ENCODE peak calls at places on chromosome 20, in six cellular contexts. One of them, this sample, is unnamed.

GRCh38 chr20:50892394-50892793 is 38.8 kb downstream of the ADNP start:
- DNase-seq in endothelial cell of umbilical vein: no peak
- DNase-seq in AG10803: no peak
- DNase-seq in BJ: no peak
- DNase-seq in brain microvascular endothelial cell: no peak
- DNase-seq in foreskin fibroblast: no peak
- DNase-seq in this sample: no peak

GRCh38 chr20:23928788-23929187 is 49.2 kb upstream of the CST5 start:
- DNase-seq in endothelial cell of umbilical vein: no peak
- DNase-seq in AG10803: no peak
- DNase-seq in BJ: no peak
- DNase-seq in brain microvascular endothelial cell: no peak
- DNase-seq in foreskin fibroblast: no peak
- DNase-seq in this sample: no peak

GRCh38 chr20:8432435-8433148 is 300.5 kb downstream of the PLCB1 start:
- DNase-seq in endothelial cell of umbilical vein: no peak
- DNase-seq in AG10803: no peak
- DNase-seq in BJ: no peak
- DNase-seq in brain microvascular endothelial cell: no peak
- DNase-seq in foreskin fibroblast: no peak
- DNase-seq in this sample: no peak

GRCh38 chr20:36817496-36817895 is 43.9 kb upstream of the DSN1 start:
- DNase-seq in endothelial cell of umbilical vein: no peak
- DNase-seq in AG10803: no peak
- DNase-seq in BJ: no peak
- DNase-seq in brain microvascular endothelial cell: no peak
- DNase-seq in foreskin fibroblast: no peak
- DNase-seq in this sample: no peak

GRCh38 chr20:41862023-41862422 is 243.8 kb upstream of the CHD6 start:
- DNase-seq in endothelial cell of umbilical vein: no peak
- DNase-seq in AG10803: no peak
- DNase-seq in BJ: no peak
- DNase-seq in brain microvascular endothelial cell: no peak
- DNase-seq in foreskin fibroblast: no peak
- DNase-seq in this sample: no peak

GRCh38 chr20:33199026-33199425 is 18.1 kb upstream of the BPIFA3 start:
- DNase-seq in endothelial cell of umbilical vein: no peak
- DNase-seq in AG10803: no peak
- DNase-seq in BJ: no peak
- DNase-seq in brain microvascular endothelial cell: no peak
- DNase-seq in foreskin fibroblast: no peak
- DNase-seq in this sample: no peak

GRCh38 chr20:12113468-12114371 is 196.0 kb downstream of the BTBD3 start:
- DNase-seq in endothelial cell of umbilical vein: no peak
- DNase-seq in AG10803: peak
- DNase-seq in BJ: no peak
- DNase-seq in brain microvascular endothelial cell: no peak
- DNase-seq in foreskin fibroblast: peak
- DNase-seq in this sample: peak

GRCh38 chr20:40648505-40649072 is 40.4 kb downstream of the MAFB start:
- DNase-seq in endothelial cell of umbilical vein: no peak
- DNase-seq in AG10803: no peak
- DNase-seq in BJ: no peak
- DNase-seq in brain microvascular endothelial cell: no peak
- DNase-seq in foreskin fibroblast: no peak
- DNase-seq in this sample: no peak

GRCh38 chr20:47784599-47785320 is 521 bp downstream of the SULF2 start:
- DNase-seq in endothelial cell of umbilical vein: peak
- DNase-seq in AG10803: peak
- DNase-seq in BJ: no peak
- DNase-seq in brain microvascular endothelial cell: no peak
- DNase-seq in foreskin fibroblast: peak
- DNase-seq in this sample: no peak

GRCh38 chr20:16423311-16424212 is 149.7 kb downstream of the KIF16B start:
- DNase-seq in endothelial cell of umbilical vein: no peak
- DNase-seq in AG10803: no peak
- DNase-seq in BJ: no peak
- DNase-seq in brain microvascular endothelial cell: peak
- DNase-seq in foreskin fibroblast: peak
- DNase-seq in this sample: no peak

GRCh38 chr20:20261159-20261558 is 106.7 kb upstream of the INSM1 start:
- DNase-seq in endothelial cell of umbilical vein: no peak
- DNase-seq in AG10803: no peak
- DNase-seq in BJ: no peak
- DNase-seq in brain microvascular endothelial cell: no peak
- DNase-seq in foreskin fibroblast: no peak
- DNase-seq in this sample: no peak

GRCh38 chr20:34163316-34163715 is 51.3 kb upstream of the EIF2S2 start:
- DNase-seq in endothelial cell of umbilical vein: peak
- DNase-seq in AG10803: no peak
- DNase-seq in BJ: no peak
- DNase-seq in brain microvascular endothelial cell: no peak
- DNase-seq in foreskin fibroblast: no peak
- DNase-seq in this sample: no peak

GRCh38 chr20:52048365-52048764 is 143.2 kb downstream of the ZFP64 start:
- DNase-seq in endothelial cell of umbilical vein: no peak
- DNase-seq in AG10803: no peak
- DNase-seq in BJ: no peak
- DNase-seq in brain microvascular endothelial cell: no peak
- DNase-seq in foreskin fibroblast: no peak
- DNase-seq in this sample: no peak

GRCh38 chr20:22303523-22303922 is 280.8 kb downstream of the FOXA2 start:
- DNase-seq in endothelial cell of umbilical vein: no peak
- DNase-seq in AG10803: no peak
- DNase-seq in BJ: no peak
- DNase-seq in brain microvascular endothelial cell: no peak
- DNase-seq in foreskin fibroblast: no peak
- DNase-seq in this sample: no peak

GRCh38 chr20:34012330-34012729 is 18.6 kb downstream of the RALY start:
- DNase-seq in endothelial cell of umbilical vein: no peak
- DNase-seq in AG10803: no peak
- DNase-seq in BJ: no peak
- DNase-seq in brain microvascular endothelial cell: no peak
- DNase-seq in foreskin fibroblast: no peak
- DNase-seq in this sample: no peak

GRCh38 chr20:48265791-48266190 is 480.5 kb upstream of the SULF2 start:
- DNase-seq in endothelial cell of umbilical vein: no peak
- DNase-seq in AG10803: no peak
- DNase-seq in BJ: no peak
- DNase-seq in brain microvascular endothelial cell: no peak
- DNase-seq in foreskin fibroblast: no peak
- DNase-seq in this sample: no peak

GRCh38 chr20:49475979-49476378 is 6.5 kb downstream of the KCNB1 start:
- DNase-seq in endothelial cell of umbilical vein: no peak
- DNase-seq in AG10803: no peak
- DNase-seq in BJ: no peak
- DNase-seq in brain microvascular endothelial cell: no peak
- DNase-seq in foreskin fibroblast: no peak
- DNase-seq in this sample: no peak

GRCh38 chr20:31835977-31836852 is 9.2 kb downstream of the FOXS1 start:
- DNase-seq in endothelial cell of umbilical vein: peak
- DNase-seq in AG10803: peak
- DNase-seq in BJ: peak
- DNase-seq in brain microvascular endothelial cell: peak
- DNase-seq in foreskin fibroblast: peak
- DNase-seq in this sample: peak

GRCh38 chr20:63552481-63553249 is 1.3 kb upstream of the FNDC11 start:
- DNase-seq in endothelial cell of umbilical vein: no peak
- DNase-seq in AG10803: no peak
- DNase-seq in BJ: no peak
- DNase-seq in brain microvascular endothelial cell: no peak
- DNase-seq in foreskin fibroblast: no peak
- DNase-seq in this sample: no peak

GRCh38 chr20:62741701-62742491 is 33.3 kb downstream of the NTSR1 start:
- DNase-seq in endothelial cell of umbilical vein: no peak
- DNase-seq in AG10803: no peak
- DNase-seq in BJ: no peak
- DNase-seq in brain microvascular endothelial cell: no peak
- DNase-seq in foreskin fibroblast: no peak
- DNase-seq in this sample: no peak

GRCh38 chr20:37523012-37523391 is 2.0 kb downstream of the NNAT start:
- DNase-seq in endothelial cell of umbilical vein: no peak
- DNase-seq in AG10803: no peak
- DNase-seq in BJ: no peak
- DNase-seq in brain microvascular endothelial cell: no peak
- DNase-seq in foreskin fibroblast: no peak
- DNase-seq in this sample: no peak

GRCh38 chr20:57990396-57990987 is 238.0 kb downstream of the ANKRD60 start:
- DNase-seq in endothelial cell of umbilical vein: peak
- DNase-seq in AG10803: peak
- DNase-seq in BJ: peak
- DNase-seq in brain microvascular endothelial cell: no peak
- DNase-seq in foreskin fibroblast: peak
- DNase-seq in this sample: no peak

GRCh38 chr20:50434653-50435396 is 75.4 kb upstream of the PTPN1 start:
- DNase-seq in endothelial cell of umbilical vein: no peak
- DNase-seq in AG10803: peak
- DNase-seq in BJ: peak
- DNase-seq in brain microvascular endothelial cell: peak
- DNase-seq in foreskin fibroblast: peak
- DNase-seq in this sample: peak

GRCh38 chr20:39059036-39059435 is 96.9 kb downstream of the DHX35 start:
- DNase-seq in endothelial cell of umbilical vein: no peak
- DNase-seq in AG10803: no peak
- DNase-seq in BJ: no peak
- DNase-seq in brain microvascular endothelial cell: no peak
- DNase-seq in foreskin fibroblast: no peak
- DNase-seq in this sample: no peak

GRCh38 chr20:50175938-50176933 is 14.4 kb upstream of the CEBPB start:
- DNase-seq in endothelial cell of umbilical vein: no peak
- DNase-seq in AG10803: no peak
- DNase-seq in BJ: no peak
- DNase-seq in brain microvascular endothelial cell: no peak
- DNase-seq in foreskin fibroblast: no peak
- DNase-seq in this sample: no peak

GRCh38 chr20:15902493-15902892 is 670.8 kb downstream of the KIF16B start:
- DNase-seq in endothelial cell of umbilical vein: peak
- DNase-seq in AG10803: no peak
- DNase-seq in BJ: no peak
- DNase-seq in brain microvascular endothelial cell: peak
- DNase-seq in foreskin fibroblast: no peak
- DNase-seq in this sample: no peak

GRCh38 chr20:61352381-61353260 is 100.6 kb downstream of the CDH4 start:
- DNase-seq in endothelial cell of umbilical vein: no peak
- DNase-seq in AG10803: no peak
- DNase-seq in BJ: no peak
- DNase-seq in brain microvascular endothelial cell: no peak
- DNase-seq in foreskin fibroblast: no peak
- DNase-seq in this sample: no peak

GRCh38 chr20:16729565-16730460 is at the start of gene SNRPB2:
- DNase-seq in endothelial cell of umbilical vein: peak
- DNase-seq in AG10803: peak
- DNase-seq in BJ: peak
- DNase-seq in brain microvascular endothelial cell: peak
- DNase-seq in foreskin fibroblast: peak
- DNase-seq in this sample: peak

GRCh38 chr20:54221996-54222890 is 14.4 kb downstream of the PFDN4 start:
- DNase-seq in endothelial cell of umbilical vein: peak
- DNase-seq in AG10803: peak
- DNase-seq in BJ: no peak
- DNase-seq in brain microvascular endothelial cell: no peak
- DNase-seq in foreskin fibroblast: no peak
- DNase-seq in this sample: no peak

GRCh38 chr20:13042458-13042794 is 33.7 kb downstream of the SPTLC3 start:
- DNase-seq in endothelial cell of umbilical vein: no peak
- DNase-seq in AG10803: no peak
- DNase-seq in BJ: no peak
- DNase-seq in brain microvascular endothelial cell: no peak
- DNase-seq in foreskin fibroblast: no peak
- DNase-seq in this sample: no peak

GRCh38 chr20:50292324-50293243 is 102.0 kb downstream of the CEBPB start:
- DNase-seq in endothelial cell of umbilical vein: peak
- DNase-seq in AG10803: peak
- DNase-seq in BJ: peak
- DNase-seq in brain microvascular endothelial cell: peak
- DNase-seq in foreskin fibroblast: peak
- DNase-seq in this sample: peak

GRCh38 chr20:39851459-39851858 is 837.6 kb downstream of the MAFB start:
- DNase-seq in endothelial cell of umbilical vein: no peak
- DNase-seq in AG10803: peak
- DNase-seq in BJ: peak
- DNase-seq in brain microvascular endothelial cell: peak
- DNase-seq in foreskin fibroblast: no peak
- DNase-seq in this sample: no peak

GRCh38 chr20:23446505-23446904 is 6.2 kb downstream of the CST11 start:
- DNase-seq in endothelial cell of umbilical vein: peak
- DNase-seq in AG10803: peak
- DNase-seq in BJ: no peak
- DNase-seq in brain microvascular endothelial cell: peak
- DNase-seq in foreskin fibroblast: no peak
- DNase-seq in this sample: no peak

DNA sequence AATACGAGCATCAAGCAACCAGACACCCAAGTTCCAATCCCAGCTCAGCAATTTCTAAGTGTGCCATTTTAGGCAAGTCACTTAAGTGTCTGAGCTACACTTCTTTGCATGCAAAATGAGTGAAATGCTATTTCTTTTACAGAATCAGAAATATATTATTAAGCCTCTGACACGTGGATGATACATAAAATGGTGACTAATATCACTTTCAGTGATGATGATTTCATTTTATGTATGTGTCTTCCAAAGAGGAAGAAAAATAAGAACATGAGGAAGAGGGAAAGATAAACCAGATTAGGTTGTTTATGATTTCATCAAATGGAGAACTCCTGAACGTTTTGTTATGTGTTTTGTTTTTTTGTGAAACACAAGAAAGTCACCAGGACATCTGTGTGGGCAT is 158.7 kb downstream of the TSHZ2 start:
- DNase-seq in endothelial cell of umbilical vein: no peak
- DNase-seq in AG10803: no peak
- DNase-seq in BJ: no peak
- DNase-seq in brain microvascular endothelial cell: no peak
- DNase-seq in foreskin fibroblast: no peak
- DNase-seq in this sample: no peak
- TF ChIP-seq CTCF in endothelial cell of umbilical vein: no peak
- TF ChIP-seq CTCF in AG10803: no peak
- TF ChIP-seq CTCF in BJ: no peak
- TF ChIP-seq CTCF in brain microvascular endothelial cell: no peak
- TF ChIP-seq CTCF in foreskin fibroblast: no peak
- TF ChIP-seq CTCF in this sample: no peak

GRCh38 chr20:3580412-3580811 is 82.8 kb downstream of the GFRA4 start:
- DNase-seq in endothelial cell of umbilical vein: no peak
- DNase-seq in AG10803: no peak
- DNase-seq in BJ: no peak
- DNase-seq in brain microvascular endothelial cell: no peak
- DNase-seq in foreskin fibroblast: no peak
- DNase-seq in this sample: no peak
- TF ChIP-seq CTCF in endothelial cell of umbilical vein: no peak
- TF ChIP-seq CTCF in AG10803: no peak
- TF ChIP-seq CTCF in BJ: no peak
- TF ChIP-seq CTCF in brain microvascular endothelial cell: no peak
- TF ChIP-seq CTCF in foreskin fibroblast: no peak
- TF ChIP-seq CTCF in this sample: no peak

GRCh38 chr20:46324960-46325703 is 16.8 kb upstream of the CDH22 start:
- DNase-seq in endothelial cell of umbilical vein: peak
- DNase-seq in AG10803: peak
- DNase-seq in BJ: no peak
- DNase-seq in brain microvascular endothelial cell: peak
- DNase-seq in foreskin fibroblast: peak
- DNase-seq in this sample: no peak
- TF ChIP-seq CTCF in endothelial cell of umbilical vein: peak
- TF ChIP-seq CTCF in AG10803: peak
- TF ChIP-seq CTCF in BJ: peak
- TF ChIP-seq CTCF in brain microvascular endothelial cell: peak
- TF ChIP-seq CTCF in foreskin fibroblast: peak
- TF ChIP-seq CTCF in this sample: peak

GRCh38 chr20:44431502-44432234 is 44.0 kb upstream of the TTPAL start:
- DNase-seq in endothelial cell of umbilical vein: no peak
- DNase-seq in AG10803: no peak
- DNase-seq in BJ: no peak
- DNase-seq in brain microvascular endothelial cell: no peak
- DNase-seq in foreskin fibroblast: no peak
- DNase-seq in this sample: no peak
- TF ChIP-seq CTCF in endothelial cell of umbilical vein: no peak
- TF ChIP-seq CTCF in AG10803: no peak
- TF ChIP-seq CTCF in BJ: no peak
- TF ChIP-seq CTCF in brain microvascular endothelial cell: peak
- TF ChIP-seq CTCF in foreskin fibroblast: no peak
- TF ChIP-seq CTCF in this sample: no peak

This sample was measured in AG09319.